ENCODE peak calls at places on chromosomes 2 and 18, in ten cellular contexts. P is HCT116, G is BE2C, L is heart left ventricle, S is right lobe of liver, F is body of pancreas, A is ovary, J is psoas muscle, M is IMR-90, C is Peyer's patch. K is an unnamed sample. For H3K4me1, the result is how much of the 10 kb centered on the place peaks cover.

GRCh38 chr18:51196116-51196810 is 1.2 kb downstream of the MEX3C start:
- DNase-seq in P (no peak), G (peak), L (peak), S (peak), F (peak), A (peak), J (peak), M (peak), C (peak), K (no peak)

GRCh38 chr18:76336241-76336640 is 158.8 kb downstream of the ZNF516 start:
- DNase-seq in P (no peak), G (no peak), L (no peak), S (no peak), F (no peak), A (no peak), J (no peak), M (no peak), C (no peak), K (no peak)

GRCh38 chr2:71602115-71602495 is 148.7 kb downstream of the DYSF start:
- DNase-seq in P (no peak), G (no peak), L (no peak), S (peak), F (no peak), A (no peak), J (no peak), M (no peak), C (no peak), K (no peak)

GRCh38 chr2:221415789-221416188 is 156.3 kb downstream of the EPHA4 start:
- DNase-seq in P (no peak), G (no peak), L (no peak), S (no peak), F (no peak), A (no peak), J (no peak), M (no peak), C (no peak), K (no peak)

GRCh38 chr18:75291460-75291859 is 80.9 kb downstream of the TSHZ1 start:
- DNase-seq in P (no peak), G (no peak), L (no peak), S (no peak), F (no peak), A (no peak), J (no peak), M (no peak), C (no peak), K (no peak)

GRCh38 chr18:48609114-48609513 is 70.3 kb downstream of the CTIF start:
- DNase-seq in P (no peak), G (no peak), L (no peak), S (no peak), F (no peak), A (no peak), J (no peak), M (no peak), C (no peak), K (no peak)

GRCh38 chr18:75554644-75555043 is 127.1 kb upstream of the SMIM21 start:
- DNase-seq in P (no peak), G (no peak), L (no peak), S (no peak), F (no peak), A (no peak), J (no peak), M (no peak), C (no peak), K (no peak)

GRCh38 chr2:60483400-60483799 is 70.1 kb downstream of the BCL11A start:
- DNase-seq in P (no peak), G (no peak), L (no peak), S (no peak), F (no peak), A (no peak), J (no peak), M (peak), C (no peak), K (no peak)

GRCh38 chr2:28320009-28320365 is 72.7 kb upstream of the FOSL2 start:
- DNase-seq in P (no peak), G (no peak), L (no peak), S (no peak), F (no peak), A (no peak), J (no peak), M (no peak), C (no peak), K (no peak)

GRCh38 chr2:59888015-59888414 is 665.4 kb downstream of the BCL11A start:
- DNase-seq in P (no peak), G (no peak), L (no peak), S (no peak), F (no peak), A (no peak), J (no peak), M (no peak), C (peak), K (no peak)

GRCh38 chr2:136238552-136239346 is 120.8 kb upstream of the CXCR4 start:
- DNase-seq in P (no peak), G (no peak), L (no peak), S (no peak), F (peak), A (no peak), J (no peak), M (peak), C (peak), K (no peak)

GRCh38 chr2:145690183-145690582 is 1170.3 kb upstream of the ZEB2 start:
- DNase-seq in P (no peak), G (no peak), L (no peak), S (no peak), F (no peak), A (no peak), J (no peak), M (peak), C (no peak), K (no peak)

GRCh38 chr2:86249843-86250402 is 50.7 kb downstream of the MRPL35 start:
- DNase-seq in P (no peak), G (peak), L (no peak), S (no peak), F (no peak), A (no peak), J (no peak), M (no peak), C (peak), K (no peak)

GRCh38 chr2:231017250-231017636 is 20.1 kb upstream of the C2orf72 start:
- DNase-seq in P (no peak), G (peak), L (no peak), S (no peak), F (no peak), A (no peak), J (no peak), M (no peak), C (no peak), K (no peak)

GRCh38 chr2:140880573-140880972 is 1250.2 kb downstream of the LRP1B start:
- DNase-seq in P (no peak), G (no peak), L (no peak), S (no peak), F (no peak), A (no peak), J (no peak), M (peak), C (no peak), K (peak)

GRCh38 chr18:1499265-1499664 is 594.6 kb downstream of the ADCYAP1 start:
- DNase-seq in P (no peak), G (no peak), L (no peak), S (no peak), F (no peak), A (no peak), J (no peak), M (no peak), C (no peak), K (no peak)

GRCh38 chr2:121294881-121295840 is 10.2 kb upstream of the TFCP2L1 start:
- DNase-seq in P (no peak), G (no peak), L (no peak), S (no peak), F (no peak), A (no peak), J (no peak), M (no peak), C (no peak), K (no peak)

GRCh38 chr2:8307779-8308178 is 374.1 kb upstream of the ID2 start:
- DNase-seq in P (no peak), G (no peak), L (no peak), S (no peak), F (no peak), A (no peak), J (no peak), M (no peak), C (no peak), K (no peak)

GRCh38 chr2:73985318-73986084 is 791 bp downstream of the TET3 start:
- DNase-seq in P (no peak), G (no peak), L (peak), S (peak), F (peak), A (no peak), J (peak), M (no peak), C (peak), K (peak)

GRCh38 chr2:28216320-28216719 is 176.3 kb upstream of the FOSL2 start:
- DNase-seq in P (no peak), G (no peak), L (no peak), S (no peak), F (no peak), A (no peak), J (no peak), M (no peak), C (no peak), K (no peak)

GRCh38 chr18:46716827-46717226 is 40.0 kb downstream of the ST8SIA5 start:
- DNase-seq in P (no peak), G (no peak), L (no peak), S (no peak), F (no peak), A (no peak), J (no peak), M (no peak), C (no peak), K (no peak)

GRCh38 chr2:108588070-108588668 is 53.9 kb downstream of the LIMS1 start:
- DNase-seq in P (no peak), G (no peak), L (no peak), S (no peak), F (peak), A (no peak), J (no peak), M (no peak), C (no peak), K (no peak)

GRCh38 chr2:108586116-108586515 is 51.8 kb downstream of the LIMS1 start:
- DNase-seq in P (no peak), G (no peak), L (no peak), S (no peak), F (no peak), A (no peak), J (no peak), M (peak), C (no peak), K (peak)

GRCh38 chr2:108585446-108585845 is 51.2 kb downstream of the LIMS1 start:
- DNase-seq in P (no peak), G (no peak), L (no peak), S (no peak), F (no peak), A (peak), J (no peak), M (no peak), C (no peak), K (no peak)

GRCh38 chr2:108587621-108588020 is 53.4 kb downstream of the LIMS1 start:
- DNase-seq in P (no peak), G (no peak), L (peak), S (no peak), F (peak), A (peak), J (peak), M (peak), C (no peak), K (peak)

GRCh38 chr2:108586631-108587030 is 52.4 kb downstream of the LIMS1 start:
- DNase-seq in P (no peak), G (no peak), L (peak), S (no peak), F (no peak), A (no peak), J (no peak), M (no peak), C (no peak), K (no peak)
- H3K4me1 ChIP-seq in P (under half), G (under half), L (half or more), S (under half), F (under half), A (under half), J (under half), M (under half), C (under half), K (half or more)

GRCh38 chr18:67151366-67151765 is 365.2 kb downstream of the DSEL start:
- DNase-seq in P (no peak), G (no peak), L (no peak), S (no peak), F (no peak), A (no peak), J (no peak), M (no peak), C (no peak), K (no peak)

GRCh38 chr18:67154979-67155378 is 361.5 kb downstream of the DSEL start:
- DNase-seq in P (no peak), G (no peak), L (no peak), S (no peak), F (no peak), A (no peak), J (no peak), M (no peak), C (no peak), K (no peak)
- H3K4me3 ChIP-seq in P (no peak), G (no peak), L (no peak), S (no peak), F (no peak), A (no peak), J (no peak), M (no peak), C (no peak), K (no peak)

GRCh38 chr2:16785072-16785638 is 119.5 kb upstream of the CYRIA start:
- DNase-seq in P (no peak), G (no peak), L (no peak), S (no peak), F (no peak), A (no peak), J (no peak), M (no peak), C (no peak), K (no peak)

GRCh38 chr2:16784652-16785051 is 119.0 kb upstream of the CYRIA start:
- DNase-seq in P (no peak), G (no peak), L (no peak), S (no peak), F (no peak), A (no peak), J (no peak), M (no peak), C (no peak), K (no peak)
- H3K4me1 ChIP-seq in P (under half), G (under half), L (under half), S (under half), F (under half), A (under half), J (under half), M (under half), C (under half), K (under half)

GRCh38 chr2:207041279-207041678 is 102.0 kb downstream of the CPO start:
- DNase-seq in P (no peak), G (no peak), L (no peak), S (no peak), F (no peak), A (no peak), J (no peak), M (no peak), C (no peak), K (peak)
- H3K4me3 ChIP-seq in P (no peak), G (no peak), L (no peak), S (no peak), F (no peak), A (no peak), J (peak), M (no peak), C (no peak), K (no peak)

GRCh38 chr2:15731889-15732271 is 140.2 kb downstream of the DDX1 start:
- DNase-seq in P (no peak), G (no peak), L (no peak), S (no peak), F (no peak), A (no peak), J (no peak), M (no peak), C (no peak), K (no peak)
- H3K4me1 ChIP-seq in P (under half), G (under half), L (half or more), S (under half), F (under half), A (under half), J (under half), M (under half), C (under half), K (under half)

DNA sequence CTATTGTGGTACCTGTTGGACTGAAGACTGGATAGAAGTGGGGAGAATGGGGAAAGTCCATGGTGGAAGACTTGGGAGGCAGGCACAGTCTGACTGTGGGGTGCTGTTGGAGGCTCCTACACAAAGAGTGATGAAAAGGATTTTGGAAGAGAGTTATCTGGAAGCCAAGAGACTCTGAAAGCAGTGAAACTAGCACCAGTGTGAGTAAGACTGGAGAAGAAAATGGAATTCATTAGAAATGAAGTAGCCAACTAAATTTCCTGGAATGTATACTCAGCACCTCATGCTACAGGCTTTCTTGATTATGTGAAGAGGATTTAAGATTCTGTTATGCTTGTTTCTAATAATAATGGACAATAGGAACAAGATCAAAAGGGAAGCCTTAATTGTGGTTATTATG is 27.7 kb downstream of the ELP2 start:
- DNase-seq in P (no peak), G (no peak), L (no peak), S (no peak), F (no peak), A (no peak), J (no peak), M (peak), C (no peak), K (no peak)
- H3K4me3 ChIP-seq in P (no peak), G (no peak), L (no peak), S (peak), F (no peak), A (no peak), J (no peak), M (no peak), C (no peak), K (no peak)

GRCh38 chr2:64328415-64328722 is 125.6 kb upstream of the LGALSL start:
- DNase-seq in P (no peak), G (peak), L (peak), S (no peak), F (no peak), A (no peak), J (no peak), M (no peak), C (no peak), K (no peak)
- H3K4me1 ChIP-seq in P (under half), G (under half), L (half or more), S (under half), F (under half), A (under half), J (under half), M (under half), C (under half), K (under half)

GRCh38 chr2:26846881-26847662 is 860 bp upstream of the DPYSL5 start:
- DNase-seq in P (no peak), G (peak), L (no peak), S (no peak), F (no peak), A (no peak), J (no peak), M (no peak), C (no peak), K (no peak)
- H3K4me3 ChIP-seq in P (no peak), G (peak), L (peak), S (no peak), F (no peak), A (peak), J (peak), M (no peak), C (no peak), K (no peak)

K was measured in SJSA1.